ENCODE peak calls at places on chromosomes 2 and 18, in eight cellular contexts. One of them, this sample, is unnamed.

GRCh38 chr2:7692657-7693161 is 775.5 kb downstream of the RNF144A start:
- DNase-seq in kidney epithelial cell: no peak
- DNase-seq in sigmoid colon: peak; percentile 71
- DNase-seq in transverse colon: no peak
- DNase-seq in DND-41: peak; percentile 30
- DNase-seq in coronary artery: peak; percentile 76
- DNase-seq in cardiac muscle cell: no peak
- DNase-seq in IMR-90: peak; percentile 53
- DNase-seq in this sample: peak; percentile 69

GRCh38 chr2:31282634-31283033 is 48.7 kb downstream of the EHD3 start:
- DNase-seq in kidney epithelial cell: no peak
- DNase-seq in sigmoid colon: no peak
- DNase-seq in transverse colon: no peak
- DNase-seq in DND-41: no peak
- DNase-seq in coronary artery: no peak
- DNase-seq in cardiac muscle cell: no peak
- DNase-seq in IMR-90: no peak
- DNase-seq in this sample: no peak

GRCh38 chr18:58552057-58552461 is 76.8 kb downstream of the ALPK2 start:
- DNase-seq in kidney epithelial cell: peak; percentile 56
- DNase-seq in sigmoid colon: no peak
- DNase-seq in transverse colon: no peak
- DNase-seq in DND-41: no peak
- DNase-seq in coronary artery: no peak
- DNase-seq in cardiac muscle cell: no peak
- DNase-seq in IMR-90: peak; percentile 63
- DNase-seq in this sample: no peak

GRCh38 chr2:24084386-24085375 is at the start of gene TP53I3:
- DNase-seq in kidney epithelial cell: peak; percentile 51
- DNase-seq in sigmoid colon: peak; percentile 94
- DNase-seq in transverse colon: peak; percentile 91
- DNase-seq in DND-41: peak; percentile 77
- DNase-seq in coronary artery: peak; percentile 92
- DNase-seq in cardiac muscle cell: peak; percentile 92
- DNase-seq in IMR-90: peak; percentile 84
- DNase-seq in this sample: peak; percentile 89

GRCh38 chr2:36701918-36702317 is 5.4 kb downstream of the VIT start:
- DNase-seq in kidney epithelial cell: no peak
- DNase-seq in sigmoid colon: no peak
- DNase-seq in transverse colon: no peak
- DNase-seq in DND-41: no peak
- DNase-seq in coronary artery: no peak
- DNase-seq in cardiac muscle cell: no peak
- DNase-seq in IMR-90: no peak
- DNase-seq in this sample: no peak

GRCh38 chr2:133952896-133953295 is 301.0 kb upstream of the MGAT5 start:
- DNase-seq in kidney epithelial cell: no peak
- DNase-seq in sigmoid colon: no peak
- DNase-seq in transverse colon: no peak
- DNase-seq in DND-41: no peak
- DNase-seq in coronary artery: no peak
- DNase-seq in cardiac muscle cell: no peak
- DNase-seq in IMR-90: no peak
- DNase-seq in this sample: no peak

GRCh38 chr2:174157048-174157447 is 91.3 kb downstream of the OLA1 start:
- DNase-seq in kidney epithelial cell: no peak
- DNase-seq in sigmoid colon: no peak
- DNase-seq in transverse colon: no peak
- DNase-seq in DND-41: no peak
- DNase-seq in coronary artery: no peak
- DNase-seq in cardiac muscle cell: no peak
- DNase-seq in IMR-90: no peak
- DNase-seq in this sample: no peak

GRCh38 chr2:18623782-18624181 is 34.4 kb upstream of the NT5C1B start:
- DNase-seq in kidney epithelial cell: peak; percentile 4
- DNase-seq in sigmoid colon: no peak
- DNase-seq in transverse colon: no peak
- DNase-seq in DND-41: no peak
- DNase-seq in coronary artery: no peak
- DNase-seq in cardiac muscle cell: no peak
- DNase-seq in IMR-90: peak; percentile 72
- DNase-seq in this sample: peak; percentile 51

GRCh38 chr2:167420261-167420660 is 532.0 kb downstream of the XIRP2 start:
- DNase-seq in kidney epithelial cell: no peak
- DNase-seq in sigmoid colon: no peak
- DNase-seq in transverse colon: no peak
- DNase-seq in DND-41: no peak
- DNase-seq in coronary artery: no peak
- DNase-seq in cardiac muscle cell: no peak
- DNase-seq in IMR-90: no peak
- DNase-seq in this sample: peak; percentile 2

GRCh38 chr2:108305901-108306300 is 17.2 kb downstream of the SULT1C2 start:
- DNase-seq in kidney epithelial cell: no peak
- DNase-seq in sigmoid colon: no peak
- DNase-seq in transverse colon: no peak
- DNase-seq in DND-41: no peak
- DNase-seq in coronary artery: no peak
- DNase-seq in cardiac muscle cell: no peak
- DNase-seq in IMR-90: peak; percentile 57
- DNase-seq in this sample: no peak

GRCh38 chr2:202064206-202064880 is 8.7 kb upstream of the KIAA2012 start:
- DNase-seq in kidney epithelial cell: peak; percentile 71
- DNase-seq in sigmoid colon: no peak
- DNase-seq in transverse colon: no peak
- DNase-seq in DND-41: no peak
- DNase-seq in coronary artery: no peak
- DNase-seq in cardiac muscle cell: peak; percentile 44
- DNase-seq in IMR-90: peak; percentile 94
- DNase-seq in this sample: peak; percentile 59

GRCh38 chr2:205908491-205909193 is 177.3 kb downstream of the INO80D start:
- DNase-seq in kidney epithelial cell: no peak
- DNase-seq in sigmoid colon: no peak
- DNase-seq in transverse colon: no peak
- DNase-seq in DND-41: no peak
- DNase-seq in coronary artery: no peak
- DNase-seq in cardiac muscle cell: no peak
- DNase-seq in IMR-90: peak; percentile 17
- DNase-seq in this sample: peak; percentile 94

GRCh38 chr18:63775166-63775730 is at the start of gene SERPINB7:
- DNase-seq in kidney epithelial cell: peak; percentile 83
- DNase-seq in sigmoid colon: no peak
- DNase-seq in transverse colon: no peak
- DNase-seq in DND-41: no peak
- DNase-seq in coronary artery: no peak
- DNase-seq in cardiac muscle cell: no peak
- DNase-seq in IMR-90: peak; percentile 95
- DNase-seq in this sample: peak; percentile 46

GRCh38 chr2:120245520-120245835 is 7.2 kb upstream of the RALB start:
- DNase-seq in kidney epithelial cell: no peak
- DNase-seq in sigmoid colon: peak; percentile 84
- DNase-seq in transverse colon: peak; percentile 90
- DNase-seq in DND-41: no peak
- DNase-seq in coronary artery: no peak
- DNase-seq in cardiac muscle cell: peak; percentile 16
- DNase-seq in IMR-90: no peak
- DNase-seq in this sample: peak; percentile 83

GRCh38 chr2:101139495-101139894 is 11.7 kb downstream of the TBC1D8 start:
- DNase-seq in kidney epithelial cell: no peak
- DNase-seq in sigmoid colon: no peak
- DNase-seq in transverse colon: no peak
- DNase-seq in DND-41: no peak
- DNase-seq in coronary artery: no peak
- DNase-seq in cardiac muscle cell: no peak
- DNase-seq in IMR-90: no peak
- DNase-seq in this sample: no peak

GRCh38 chr2:171763602-171764001 is 76.3 kb downstream of the DYNC1I2 start:
- DNase-seq in kidney epithelial cell: no peak
- DNase-seq in sigmoid colon: no peak
- DNase-seq in transverse colon: no peak
- DNase-seq in DND-41: no peak
- DNase-seq in coronary artery: no peak
- DNase-seq in cardiac muscle cell: no peak
- DNase-seq in IMR-90: no peak
- DNase-seq in this sample: no peak

GRCh38 chr2:101295895-101296294 is 12.6 kb downstream of the RNF149 start:
- DNase-seq in kidney epithelial cell: no peak
- DNase-seq in sigmoid colon: no peak
- DNase-seq in transverse colon: no peak
- DNase-seq in DND-41: no peak
- DNase-seq in coronary artery: no peak
- DNase-seq in cardiac muscle cell: no peak
- DNase-seq in IMR-90: peak; percentile 86
- DNase-seq in this sample: peak; percentile 30

GRCh38 chr2:20913460-20913859 is 90.6 kb upstream of the LDAH start:
- DNase-seq in kidney epithelial cell: no peak
- DNase-seq in sigmoid colon: no peak
- DNase-seq in transverse colon: no peak
- DNase-seq in DND-41: no peak
- DNase-seq in coronary artery: no peak
- DNase-seq in cardiac muscle cell: no peak
- DNase-seq in IMR-90: no peak
- DNase-seq in this sample: no peak

GRCh38 chr2:30584116-30584515 is 137.1 kb downstream of the LCLAT1 start:
- DNase-seq in kidney epithelial cell: no peak
- DNase-seq in sigmoid colon: no peak
- DNase-seq in transverse colon: no peak
- DNase-seq in DND-41: no peak
- DNase-seq in coronary artery: no peak
- DNase-seq in cardiac muscle cell: no peak
- DNase-seq in IMR-90: no peak
- DNase-seq in this sample: no peak

GRCh38 chr2:170716851-170717598 is 1.9 kb downstream of the SP5 start:
- DNase-seq in kidney epithelial cell: no peak
- DNase-seq in sigmoid colon: peak; percentile 81
- DNase-seq in transverse colon: peak; percentile 25
- DNase-seq in DND-41: no peak
- DNase-seq in coronary artery: no peak
- DNase-seq in cardiac muscle cell: peak; percentile 78
- DNase-seq in IMR-90: peak; percentile 5
- DNase-seq in this sample: peak; percentile 23

GRCh38 chr18:11871501-11871900 is 20.3 kb downstream of the CHMP1B start:
- DNase-seq in kidney epithelial cell: no peak
- DNase-seq in sigmoid colon: no peak
- DNase-seq in transverse colon: no peak
- DNase-seq in DND-41: no peak
- DNase-seq in coronary artery: no peak
- DNase-seq in cardiac muscle cell: no peak
- DNase-seq in IMR-90: no peak
- DNase-seq in this sample: no peak

GRCh38 chr2:104888489-104889245 is 34.8 kb downstream of the POU3F3 start:
- DNase-seq in kidney epithelial cell: no peak
- DNase-seq in sigmoid colon: no peak
- DNase-seq in transverse colon: no peak
- DNase-seq in DND-41: no peak
- DNase-seq in coronary artery: no peak
- DNase-seq in cardiac muscle cell: no peak
- DNase-seq in IMR-90: no peak
- DNase-seq in this sample: no peak

GRCh38 chr2:200944467-200945394 is 18.7 kb downstream of the ORC2 start:
- DNase-seq in kidney epithelial cell: peak; percentile 18
- DNase-seq in sigmoid colon: no peak
- DNase-seq in transverse colon: peak; percentile 60
- DNase-seq in DND-41: no peak
- DNase-seq in coronary artery: no peak
- DNase-seq in cardiac muscle cell: no peak
- DNase-seq in IMR-90: peak; percentile 94
- DNase-seq in this sample: peak; percentile 91

GRCh38 chr2:109711230-109712125 is 82.6 kb upstream of the RGPD5 start:
- DNase-seq in kidney epithelial cell: no peak
- DNase-seq in sigmoid colon: peak; percentile 59
- DNase-seq in transverse colon: no peak
- DNase-seq in DND-41: no peak
- DNase-seq in coronary artery: no peak
- DNase-seq in cardiac muscle cell: peak; percentile 24
- DNase-seq in IMR-90: no peak
- DNase-seq in this sample: no peak
- TF ChIP-seq CTCF in kidney epithelial cell: no peak
- TF ChIP-seq CTCF in sigmoid colon: no peak
- TF ChIP-seq CTCF in transverse colon: no peak
- TF ChIP-seq CTCF in DND-41: no peak
- TF ChIP-seq CTCF in coronary artery: no peak
- TF ChIP-seq CTCF in cardiac muscle cell: no peak
- TF ChIP-seq CTCF in IMR-90: no peak
- TF ChIP-seq CTCF in this sample: no peak

GRCh38 chr2:229270551-229271410 is at the start of gene PID1:
- DNase-seq in kidney epithelial cell: no peak
- DNase-seq in sigmoid colon: peak; percentile 72
- DNase-seq in transverse colon: peak; percentile 37
- DNase-seq in DND-41: no peak
- DNase-seq in coronary artery: peak; percentile 80
- DNase-seq in cardiac muscle cell: peak; percentile 75
- DNase-seq in IMR-90: peak; percentile 5
- DNase-seq in this sample: peak; percentile 53
- H3K4me3 ChIP-seq in kidney epithelial cell: peak within 1 kb of the TSS; percentile 46
- H3K4me3 ChIP-seq in sigmoid colon: peak within 1 kb of the TSS; percentile 44
- H3K4me3 ChIP-seq in transverse colon: peak within 1 kb of the TSS; percentile 81
- H3K4me3 ChIP-seq in DND-41: no peak within 1 kb of the TSS
- H3K4me3 ChIP-seq in coronary artery: peak within 1 kb of the TSS; percentile 95
- H3K4me3 ChIP-seq in cardiac muscle cell: peak within 1 kb of the TSS; percentile 60
- H3K4me3 ChIP-seq in IMR-90: peak within 1 kb of the TSS; percentile 66
- H3K4me3 ChIP-seq in this sample: peak within 1 kb of the TSS; percentile 82

GRCh38 chr18:35919179-35919578 is 53.3 kb upstream of the RMP24 start:
- DNase-seq in kidney epithelial cell: no peak
- DNase-seq in sigmoid colon: no peak
- DNase-seq in transverse colon: no peak
- DNase-seq in DND-41: no peak
- DNase-seq in coronary artery: no peak
- DNase-seq in cardiac muscle cell: no peak
- DNase-seq in IMR-90: no peak
- DNase-seq in this sample: no peak

GRCh38 chr18:35920623-35921022 is 51.9 kb upstream of the RMP24 start:
- DNase-seq in kidney epithelial cell: no peak
- DNase-seq in sigmoid colon: no peak
- DNase-seq in transverse colon: no peak
- DNase-seq in DND-41: no peak
- DNase-seq in coronary artery: no peak
- DNase-seq in cardiac muscle cell: no peak
- DNase-seq in IMR-90: no peak
- DNase-seq in this sample: no peak

GRCh38 chr18:35918564-35918963 is 53.9 kb upstream of the RMP24 start:
- DNase-seq in kidney epithelial cell: no peak
- DNase-seq in sigmoid colon: no peak
- DNase-seq in transverse colon: no peak
- DNase-seq in DND-41: no peak
- DNase-seq in coronary artery: no peak
- DNase-seq in cardiac muscle cell: no peak
- DNase-seq in IMR-90: no peak
- DNase-seq in this sample: no peak

GRCh38 chr18:35915056-35915455 is 57.4 kb upstream of the RMP24 start:
- DNase-seq in kidney epithelial cell: no peak
- DNase-seq in sigmoid colon: no peak
- DNase-seq in transverse colon: no peak
- DNase-seq in DND-41: no peak
- DNase-seq in coronary artery: no peak
- DNase-seq in cardiac muscle cell: no peak
- DNase-seq in IMR-90: no peak
- DNase-seq in this sample: no peak

GRCh38 chr18:35917043-35917442 is 55.4 kb upstream of the RMP24 start:
- DNase-seq in kidney epithelial cell: no peak
- DNase-seq in sigmoid colon: no peak
- DNase-seq in transverse colon: no peak
- DNase-seq in DND-41: no peak
- DNase-seq in coronary artery: no peak
- DNase-seq in cardiac muscle cell: no peak
- DNase-seq in IMR-90: no peak
- DNase-seq in this sample: no peak
- TF ChIP-seq CTCF in kidney epithelial cell: peak; percentile 23
- TF ChIP-seq CTCF in sigmoid colon: no peak
- TF ChIP-seq CTCF in transverse colon: no peak
- TF ChIP-seq CTCF in DND-41: peak; percentile 16
- TF ChIP-seq CTCF in coronary artery: no peak
- TF ChIP-seq CTCF in cardiac muscle cell: peak; percentile 5
- TF ChIP-seq CTCF in IMR-90: no peak
- TF ChIP-seq CTCF in this sample: peak; percentile 14

GRCh38 chr18:23587220-23587642 is 925 bp upstream of the NPC1 start:
- DNase-seq in kidney epithelial cell: no peak
- DNase-seq in sigmoid colon: no peak
- DNase-seq in transverse colon: no peak
- DNase-seq in DND-41: no peak
- DNase-seq in coronary artery: no peak
- DNase-seq in cardiac muscle cell: no peak
- DNase-seq in IMR-90: no peak
- DNase-seq in this sample: peak; percentile 37
- H3K4me3 ChIP-seq in kidney epithelial cell: no peak overlapping the region
- H3K4me3 ChIP-seq in sigmoid colon: peak overlapping the region; percentile 87
- H3K4me3 ChIP-seq in transverse colon: no peak overlapping the region
- H3K4me3 ChIP-seq in DND-41: peak overlapping the region; percentile 86
- H3K4me3 ChIP-seq in coronary artery: peak overlapping the region; percentile 94
- H3K4me3 ChIP-seq in cardiac muscle cell: peak overlapping the region; percentile 62
- H3K4me3 ChIP-seq in IMR-90: peak overlapping the region; percentile 30
- H3K4me3 ChIP-seq in this sample: peak overlapping the region; percentile 92

This sample was measured in fibroblast of villous mesenchyme.